ENCODE peak calls at places on chromosome X, in four cellular contexts. B is M059J, T is pancreas, M is GM12865. C is an unnamed sample.

GRCh38 chrX:64894454-64895038 is 81.7 kb downstream of the ZC4H2 start:
- DNase-seq in M (peak; percentile 54), B (no peak), T (peak; percentile 20), C (peak; percentile 1)

GRCh38 chrX:41984628-41985027 is 61.3 kb upstream of the CASK start:
- DNase-seq in B (peak; percentile 68), T (no peak), M (no peak), C (peak; percentile 21)

GRCh38 chrX:122196338-122196737 is 987.7 kb upstream of the GRIA3 start:
- DNase-seq in T (no peak), B (no peak), M (no peak), C (no peak)

GRCh38 chrX:15269120-15269519 is 763 bp downstream of the ASB9 start:
- DNase-seq in T (no peak), M (no peak), B (no peak), C (no peak)

GRCh38 chrX:103878466-103879151 is 46.6 kb upstream of the RAB9B start:
- DNase-seq in M (no peak), T (no peak), B (peak; percentile 93), C (peak; percentile 88)

GRCh38 chrX:84118769-84119168 is 69.2 kb downstream of the RPS6KA6 start:
- DNase-seq in M (no peak), B (no peak), T (no peak), C (no peak)

GRCh38 chrX:111861605-111862004 is 14.4 kb upstream of the TRPC5OS start:
- DNase-seq in T (no peak), M (no peak), B (no peak), C (no peak)

GRCh38 chrX:129522184-129523059 is 868 bp downstream of the SMARCA1 start:
- DNase-seq in B (peak; percentile 90), T (peak; percentile 56), M (no peak), C (peak; percentile 75)

GRCh38 chrX:74446876-74447275 is 25.6 kb downstream of the SLC16A2 start:
- DNase-seq in B (no peak), M (no peak), T (no peak), C (no peak)

GRCh38 chrX:82585868-82586267 is 922.2 kb upstream of the POU3F4 start:
- DNase-seq in M (no peak), T (no peak), B (no peak), C (no peak)

GRCh38 chrX:39839371-39839770 is 258.4 kb downstream of the BCOR start:
- DNase-seq in T (no peak), M (no peak), B (no peak), C (no peak)

GRCh38 chrX:152907084-152907651 is 9.3 kb downstream of the ZNF185 start:
- DNase-seq in M (no peak), T (no peak), B (no peak), C (no peak)

GRCh38 chrX:24298191-24298590 is 15.7 kb downstream of the SUPT20HL2 start:
- DNase-seq in T (no peak), M (no peak), B (peak; percentile 60), C (peak; percentile 28)

GRCh38 chrX:44106864-44107263 is 133.7 kb upstream of the NDP start:
- DNase-seq in B (no peak), T (no peak), M (no peak), C (no peak)

GRCh38 chrX:76555816-76556215 is 128.3 kb downstream of the MAGEE1 start:
- DNase-seq in T (no peak), B (peak; percentile 7), M (peak; percentile 58), C (peak; percentile 14)

GRCh38 chrX:124347242-124347641 is 879 bp downstream of the SH2D1A start:
- DNase-seq in B (no peak), M (no peak), T (no peak), C (no peak)

GRCh38 chrX:125436855-125437254 is 117.2 kb downstream of the TEX13C start:
- DNase-seq in B (peak; percentile 0), M (peak; percentile 0), T (no peak), C (no peak)

GRCh38 chrX:13498220-13498619 is 71.2 kb upstream of the EGFL6 start:
- DNase-seq in T (no peak), M (no peak), B (no peak), C (no peak)

GRCh38 chrX:151713859-151714258 is 2.0 kb upstream of the FATE1 start:
- DNase-seq in B (peak; percentile 53), M (peak; percentile 21), T (no peak), C (peak; percentile 18)

GRCh38 chrX:44306336-44306735 is 37.1 kb downstream of the EFHC2 start:
- DNase-seq in M (no peak), B (peak; percentile 47), T (no peak), C (no peak)

C was measured in EH.